ENCODE peak calls at places on chromosomes 12 and 14, in seven cellular contexts. P is HS-5; Y is stimulated activated CD8-positive, alpha-beta memory T cell treated with anti-CD3 and anti-CD28 coated beads, Interleukin-7, amount 100 ng/mL, for 24 hours; Z is OCI-M1; I is left cardiac atrium; X is stimulated activated effector memory CD8-positive, alpha-beta T cell treated with anti-CD3 and anti-CD28 coated beads, Interleukin-12 subunit alpha, Interleukin-12 subunit beta, amount 100 ng/mL, for 72 hours; D is stimulated activated CD4-positive, alpha-beta T cell treated with anti-CD3 and anti-CD28 coated beads, Interleukin-15, amount 100 ng/mL, for 1 hour. F is an unnamed sample.

GRCh38 chr12:5433081-5433839 is 1.4 kb downstream of the NTF3 start:
- DNase-seq in D (no peak), Y (no peak), I (no peak), P (no peak), Z (no peak), X (no peak), F (no peak)

GRCh38 chr12:64099430-64099829 is 122.7 kb downstream of the KICS2 start:
- DNase-seq in Y (no peak), Z (no peak), D (no peak), P (peak), X (no peak), I (peak), F (no peak)

GRCh38 chr12:1688086-1688710 is 2.7 kb upstream of the ADIPOR2 start:
- DNase-seq in X (peak), D (no peak), Y (no peak), I (no peak), Z (no peak), P (no peak), F (no peak)

GRCh38 chr14:89550761-89551283 is 133.8 kb upstream of the FOXN3 start:
- DNase-seq in I (no peak), Z (no peak), D (no peak), X (no peak), P (no peak), Y (no peak), F (no peak)

GRCh38 chr14:36874396-36875138 is 212.9 kb downstream of the PAX9 start:
- DNase-seq in Y (no peak), P (no peak), I (no peak), X (no peak), D (no peak), Z (no peak), F (no peak)

GRCh38 chr12:1936406-1937320 is 18.2 kb upstream of the CACNA2D4 start:
- DNase-seq in X (no peak), D (no peak), P (no peak), Z (no peak), Y (no peak), I (peak), F (peak)

GRCh38 chr12:7647071-7647470 is 18.6 kb downstream of the APOBEC1 start:
- DNase-seq in Z (no peak), P (no peak), I (no peak), X (peak), D (no peak), Y (no peak), F (no peak)

GRCh38 chr14:92885279-92886061 is 37.5 kb upstream of the CHGA start:
- DNase-seq in Y (no peak), I (no peak), Z (no peak), D (no peak), P (no peak), X (no peak), F (no peak)